ENCODE peak calls at places on chromosomes 11 and 22, in five cellular contexts. E is lung, P is tibial artery, J is vagina, C is pancreas. F is an unnamed sample. For H3K36me3, the result is how much of the 10 kb centered on the place peaks cover.

GRCh38 chr11:127895776-127896175 is 691.6 kb downstream of the ETS1 start:
- DNase-seq in E (no peak), C (no peak), P (no peak), J (no peak), F (no peak)

GRCh38 chr11:8913961-8914660 is 3.1 kb downstream of the AKIP1 start:
- DNase-seq in P (no peak), J (peak), C (no peak), E (no peak), F (no peak)

GRCh38 chr22:36425977-36426523 is 38.3 kb upstream of the MYH9 start:
- DNase-seq in P (peak), E (no peak), C (no peak), J (no peak), F (no peak)

GRCh38 chr11:124669193-124669592 is 4.3 kb downstream of the SIAE start:
- DNase-seq in J (no peak), E (peak), C (no peak), P (peak), F (peak)

GRCh38 chr11:19474211-19474610 is 233.5 kb upstream of the E2F8 start:
- DNase-seq in P (no peak), C (no peak), E (no peak), J (no peak), F (no peak)

GRCh38 chr11:112322173-112322813 is 61.6 kb upstream of the PLET1 start:
- DNase-seq in E (no peak), C (no peak), P (no peak), J (peak), F (no peak)

GRCh38 chr11:39617971-39618370 is 1841.5 kb downstream of the LRRC4C start:
- DNase-seq in J (no peak), E (no peak), P (no peak), C (no peak), F (no peak)

GRCh38 chr11:69242583-69242940 is 51.4 kb upstream of the MYEOV start:
- DNase-seq in E (no peak), C (no peak), J (peak), P (peak), F (no peak)

GRCh38 chr11:106012744-106013143 is 9.3 kb downstream of the MSANTD4 start:
- DNase-seq in P (no peak), J (no peak), C (no peak), E (no peak), F (no peak)

GRCh38 chr11:61862714-61863547 is 28.4 kb downstream of the FADS3 start:
- DNase-seq in C (no peak), E (no peak), P (no peak), J (no peak), F (no peak)

GRCh38 chr11:103988595-103988969 is 47.9 kb upstream of the DDI1 start:
- DNase-seq in C (no peak), E (no peak), J (no peak), P (no peak), F (no peak)

GRCh38 chr11:86874314-86875056 is 74.1 kb downstream of the PRSS23 start:
- DNase-seq in E (no peak), J (no peak), C (no peak), P (no peak), F (no peak)

GRCh38 chr22:48488611-48489456 is 1338.8 kb downstream of the BRD1 start:
- DNase-seq in J (no peak), E (no peak), C (peak), P (no peak), F (no peak)

GRCh38 chr11:116033931-116034553 is 529.8 kb upstream of the CADM1 start:
- DNase-seq in P (no peak), J (no peak), E (peak), C (no peak), F (no peak)

GRCh38 chr22:32800158-32800557 is 1.3 kb upstream of the TIMP3 start:
- DNase-seq in C (no peak), J (no peak), E (no peak), P (no peak), F (no peak)

GRCh38 chr11:19530505-19530904 is 182.1 kb upstream of the NAV2 start:
- DNase-seq in C (no peak), P (no peak), J (no peak), E (no peak), F (no peak)

GRCh38 chr11:123069878-123070821 is 8.2 kb upstream of the HSPA8 start:
- DNase-seq in E (no peak), P (no peak), J (no peak), C (no peak), F (no peak)

GRCh38 chr11:96426356-96427103 is 36.7 kb downstream of the JRKL start:
- DNase-seq in C (no peak), E (no peak), J (no peak), P (no peak), F (no peak)

GRCh38 chr11:72243567-72244316 is at the start of gene PHOX2A:
- DNase-seq in P (no peak), C (peak), J (no peak), E (no peak), F (no peak)

DNA sequence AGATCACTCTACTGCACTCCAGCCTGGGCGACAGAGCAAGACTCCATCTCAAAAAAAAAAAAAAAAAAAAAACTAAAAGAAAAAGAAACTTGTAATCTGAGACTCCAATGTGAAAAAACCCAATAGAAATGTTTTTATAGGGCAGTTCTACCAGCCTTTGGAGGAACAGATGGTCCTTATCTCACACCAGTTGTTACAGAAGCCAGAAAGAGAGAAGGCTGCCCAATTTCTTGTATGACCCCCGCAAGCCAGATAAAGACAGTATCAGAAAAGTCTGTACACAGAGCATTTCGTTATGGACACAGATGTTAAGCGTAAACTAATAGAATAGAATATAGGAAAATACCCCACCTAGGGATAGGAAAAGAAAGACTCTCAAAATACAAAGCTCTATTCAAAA is 11.3 kb upstream of the TSGA10IP start:
- DNase-seq in J (no peak), P (no peak), C (no peak), E (no peak), F (no peak)
- TF ChIP-seq CTCF in J (no peak), P (no peak), C (no peak), E (no peak), F (no peak)

DNA sequence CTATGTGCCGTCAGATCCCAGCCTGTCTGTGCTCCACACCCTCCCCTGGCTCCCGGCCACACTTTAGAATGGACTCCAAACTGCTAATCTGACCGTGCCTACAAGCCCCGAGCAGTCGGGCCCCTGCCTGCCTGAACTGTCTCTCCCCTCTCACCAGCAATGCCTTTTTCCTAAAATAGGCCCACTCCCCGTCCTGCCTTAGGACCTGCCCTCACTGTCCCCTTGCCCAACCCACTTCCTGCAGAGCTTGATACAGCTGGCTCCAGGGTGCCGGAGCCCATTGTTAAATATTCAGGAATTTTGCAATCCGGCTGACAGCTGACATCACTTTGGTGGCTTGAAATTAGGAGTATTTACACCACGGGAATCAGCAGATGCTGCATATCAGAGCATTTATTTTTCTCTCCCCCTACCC is 21.4 kb downstream of the MN1 start:
- DNase-seq in P (peak), E (no peak), J (no peak), C (no peak), F (no peak)
- H3K36me3 ChIP-seq in P (under half), E (under half), J (under half), C (under half), F (under half)

GRCh38 chr11:36257351-36257750 is 31.9 kb downstream of the COMMD9 start:
- DNase-seq in C (no peak), P (no peak), J (no peak), E (no peak), F (no peak)

GRCh38 chr11:36264601-36265344 is 24.5 kb downstream of the COMMD9 start:
- DNase-seq in E (no peak), P (no peak), J (no peak), C (no peak), F (no peak)

GRCh38 chr11:36258730-36259360 is 30.4 kb downstream of the COMMD9 start:
- DNase-seq in P (peak), C (peak), J (no peak), E (peak), F (peak)

GRCh38 chr11:36264011-36264410 is 25.2 kb downstream of the COMMD9 start:
- DNase-seq in J (no peak), E (no peak), P (no peak), C (no peak), F (no peak)

DNA sequence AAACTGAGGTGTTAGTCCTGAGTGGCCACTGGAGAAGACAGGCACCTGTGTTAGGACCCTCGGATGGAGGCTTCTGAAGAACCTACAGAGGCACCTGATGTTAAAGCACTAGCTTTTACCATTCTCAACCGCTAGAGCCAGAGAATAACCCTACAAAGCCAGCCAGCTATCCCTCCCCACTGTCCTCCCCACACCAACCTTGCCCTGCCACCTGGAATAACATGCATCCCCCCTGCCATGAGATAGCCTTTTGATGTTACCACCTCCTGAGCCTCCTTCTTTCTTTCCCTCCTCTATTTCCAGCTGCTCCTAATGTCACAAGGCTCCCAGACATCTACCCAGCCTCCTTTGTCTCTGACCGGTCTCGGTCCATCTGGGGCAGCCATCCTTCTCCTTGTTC is 28.1 kb downstream of the COMMD9 start:
- DNase-seq in P (no peak), J (no peak), E (no peak), C (no peak), F (no peak)
- TF ChIP-seq CTCF in P (no peak), J (no peak), E (no peak), C (no peak), F (no peak)

DNA sequence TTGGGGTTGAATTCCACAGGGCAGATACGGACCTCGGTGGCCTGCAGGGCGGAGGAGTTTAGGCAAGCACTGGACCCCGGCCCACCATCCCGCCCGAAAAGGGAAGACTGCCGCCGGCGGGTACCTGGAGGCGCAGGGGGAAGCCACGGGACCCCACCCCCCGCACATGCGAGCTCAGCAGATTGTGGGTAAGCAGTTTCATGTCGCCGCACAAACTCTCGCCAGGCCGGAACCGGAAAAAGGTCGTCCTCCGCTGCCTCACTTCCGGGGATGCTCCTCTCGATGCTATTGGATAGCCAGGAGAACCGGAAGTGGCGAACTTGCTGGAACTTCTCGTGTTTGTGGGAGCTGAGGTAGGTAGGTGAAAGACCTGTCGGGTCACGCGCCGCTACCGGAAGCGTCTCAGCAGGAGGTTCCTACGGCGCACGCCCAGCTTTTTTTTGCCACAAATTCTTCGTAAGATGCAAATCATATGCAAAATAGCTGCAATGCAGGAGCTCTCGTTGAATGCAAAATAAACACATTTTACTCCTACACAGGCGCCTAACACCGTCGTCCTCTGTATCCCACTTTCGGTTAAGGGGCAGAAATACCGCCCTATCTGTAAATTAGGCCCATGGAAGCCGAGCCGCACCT is at the start of gene TRMT112:
- DNase-seq in P (peak), J (peak), C (peak), E (peak), F (peak)
- H3K36me3 ChIP-seq in P (under half), J (under half), C (under half), E (under half), F (under half)